ENCODE peak calls at places on chromosomes 6 and 20, in seven cellular contexts. L is PC-3; J is right cardiac atrium; A is uterus; M is left lung; C is stimulated activated CD4-positive, alpha-beta T cell treated with anti-CD3 and anti-CD28 coated beads, Interleukin-1b, Interleukin-23, amount 100 ng/mL, for 24 hours; I is NCI-H1092 treated with DMSO at 0.1 percent for 48 hours. U is an unnamed sample.

GRCh38 chr6:118677193-118677592 is 25.8 kb upstream of the CEP85L start:
- DNase-seq in I (no peak), C (no peak), A (no peak), L (no peak), M (no peak), J (no peak), U (no peak)

GRCh38 chr20:49821850-49822249 is 9.2 kb downstream of the SLC9A8 start:
- DNase-seq in C (no peak), L (peak; percentile 37), A (no peak), I (no peak), J (no peak), M (no peak), U (no peak)

GRCh38 chr6:28254340-28254618 is 2.2 kb upstream of the ZKSCAN4 start:
- DNase-seq in I (no peak), M (no peak), A (no peak), L (no peak), C (no peak), J (no peak), U (no peak)

GRCh38 chr20:38975539-38976120 is 13.5 kb downstream of the DHX35 start:
- DNase-seq in L (peak; percentile 31), M (no peak), J (no peak), C (no peak), I (no peak), A (no peak), U (no peak)

GRCh38 chr6:151005126-151005525 is 139.6 kb downstream of the MTHFD1L start:
- DNase-seq in J (no peak), A (no peak), C (no peak), L (no peak), M (no peak), I (no peak), U (peak; percentile 67)

GRCh38 chr6:7268362-7269310 is 44.4 kb downstream of the SSR1 start:
- DNase-seq in M (no peak), I (no peak), A (no peak), L (no peak), C (no peak), J (no peak), U (no peak)

GRCh38 chr6:134161036-134161435 is 108.6 kb upstream of the SLC2A12 start:
- DNase-seq in L (peak; percentile 52), C (no peak), A (no peak), M (no peak), J (no peak), I (no peak), U (no peak)

GRCh38 chr6:18216411-18216810 is 47.9 kb downstream of the DEK start:
- DNase-seq in A (no peak), J (no peak), C (no peak), M (no peak), L (peak; percentile 73), I (no peak), U (no peak)

GRCh38 chr20:11323821-11324220 is 593.9 kb upstream of the BTBD3 start:
- DNase-seq in J (no peak), L (no peak), M (no peak), I (no peak), C (no peak), A (no peak), U (no peak)

GRCh38 chr6:111727041-111727440 is 121.4 kb upstream of the TRAF3IP2 start:
- DNase-seq in M (no peak), J (no peak), I (no peak), L (no peak), A (no peak), C (no peak), U (no peak)

GRCh38 chr6:53728570-53729194 is 63.1 kb upstream of the KLHL31 start:
- DNase-seq in M (no peak), I (peak; percentile 2), L (peak; percentile 76), J (peak; percentile 33), A (peak; percentile 35), C (peak; percentile 16), U (peak; percentile 35)

GRCh38 chr6:73264446-73264845 is 1.4 kb upstream of the KHDC1 start:
- DNase-seq in A (no peak), C (no peak), L (peak; percentile 70), I (no peak), J (no peak), M (no peak), U (no peak)

GRCh38 chr6:122730775-122731386 is 48.6 kb upstream of the FABP7 start:
- DNase-seq in J (no peak), M (no peak), C (no peak), L (peak; percentile 44), A (no peak), I (peak; percentile 29), U (peak; percentile 71)

GRCh38 chr20:17841751-17842191 is 126.8 kb downstream of the SNX5 start:
- DNase-seq in I (no peak), M (no peak), L (no peak), A (peak; percentile 76), C (no peak), J (peak; percentile 67), U (no peak)

GRCh38 chr6:136890986-136891385 is 31.1 kb upstream of the SLC35D3 start:
- DNase-seq in M (no peak), A (no peak), L (no peak), J (no peak), I (no peak), C (no peak), U (no peak)

GRCh38 chr6:119482850-119483285 is 133.3 kb upstream of the MAN1A1 start:
- DNase-seq in A (no peak), J (no peak), M (no peak), L (no peak), I (no peak), C (no peak), U (no peak)

GRCh38 chr6:27505209-27506027 is 32.5 kb upstream of the ZNF184 start:
- DNase-seq in J (no peak), A (peak; percentile 79), M (no peak), L (peak; percentile 87), I (peak; percentile 1), C (no peak), U (peak; percentile 81)

GRCh38 chr6:53168516-53169257 is 20.0 kb upstream of the GCM1 start:
- DNase-seq in J (no peak), L (peak; percentile 86), A (no peak), M (no peak), I (no peak), C (no peak), U (no peak)

U was measured in NCI-H146.